ENCODE peak calls at places on chromosomes 4 and X, in eight cellular contexts. One of them, this sample, is unnamed.
A peak's percentile ranks its signal among the peaks of the same experiment; 100 is the strongest.

GRCh38 chrX:97389761-97390192 is 506.1 kb downstream of the RPA4 start:
- DNase-seq in CD8-positive, alpha-beta T cell: no peak
- DNase-seq in lower lobe of right lung: no peak
- DNase-seq in upper lobe of left lung: no peak
- DNase-seq in HCT116: peak; percentile 7
- DNase-seq in tibial artery: no peak
- DNase-seq in A673: no peak
- DNase-seq in GM23248: peak; percentile 71
- DNase-seq in this sample: no peak

GRCh38 chr4:177574446-177574845 is 132.2 kb upstream of the AGA start:
- DNase-seq in GM23248: no peak
- DNase-seq in lower lobe of right lung: no peak
- DNase-seq in HCT116: no peak
- DNase-seq in tibial artery: no peak
- DNase-seq in upper lobe of left lung: no peak
- DNase-seq in CD8-positive, alpha-beta T cell: no peak
- DNase-seq in A673: no peak
- DNase-seq in this sample: no peak

GRCh38 chrX:108312938-108313337 is 125.3 kb downstream of the COL4A6 start:
- DNase-seq in upper lobe of left lung: no peak
- DNase-seq in HCT116: peak; percentile 55
- DNase-seq in tibial artery: no peak
- DNase-seq in A673: peak; percentile 14
- DNase-seq in GM23248: peak; percentile 80
- DNase-seq in lower lobe of right lung: peak; percentile 29
- DNase-seq in CD8-positive, alpha-beta T cell: no peak
- DNase-seq in this sample: no peak

GRCh38 chr4:135739354-135739753 is 1537.8 kb upstream of the PABPC4L start:
- DNase-seq in A673: no peak
- DNase-seq in HCT116: no peak
- DNase-seq in lower lobe of right lung: no peak
- DNase-seq in GM23248: no peak
- DNase-seq in CD8-positive, alpha-beta T cell: no peak
- DNase-seq in upper lobe of left lung: no peak
- DNase-seq in tibial artery: no peak
- DNase-seq in this sample: no peak

GRCh38 chrX:43703211-43703791 is 47.2 kb downstream of the MAOA start:
- DNase-seq in A673: peak; percentile 21
- DNase-seq in HCT116: no peak
- DNase-seq in tibial artery: no peak
- DNase-seq in CD8-positive, alpha-beta T cell: no peak
- DNase-seq in upper lobe of left lung: no peak
- DNase-seq in lower lobe of right lung: no peak
- DNase-seq in GM23248: peak; percentile 27
- DNase-seq in this sample: no peak

GRCh38 chr4:147407261-147408045 is 73.4 kb upstream of the EDNRA start:
- DNase-seq in GM23248: no peak
- DNase-seq in HCT116: peak; percentile 16
- DNase-seq in CD8-positive, alpha-beta T cell: no peak
- DNase-seq in A673: no peak
- DNase-seq in lower lobe of right lung: no peak
- DNase-seq in tibial artery: no peak
- DNase-seq in upper lobe of left lung: no peak
- DNase-seq in this sample: peak; percentile 20

GRCh38 chr4:8644966-8645752 is 52.6 kb downstream of the CPZ start:
- DNase-seq in upper lobe of left lung: peak; percentile 62
- DNase-seq in lower lobe of right lung: peak; percentile 37
- DNase-seq in tibial artery: peak; percentile 44
- DNase-seq in A673: no peak
- DNase-seq in CD8-positive, alpha-beta T cell: no peak
- DNase-seq in GM23248: no peak
- DNase-seq in HCT116: no peak
- DNase-seq in this sample: no peak

GRCh38 chrX:16711219-16712115 is 1.0 kb downstream of the CTPS2 start:
- DNase-seq in HCT116: no peak
- DNase-seq in upper lobe of left lung: no peak
- DNase-seq in CD8-positive, alpha-beta T cell: no peak
- DNase-seq in A673: peak; percentile 17
- DNase-seq in tibial artery: no peak
- DNase-seq in lower lobe of right lung: no peak
- DNase-seq in GM23248: peak; percentile 5
- DNase-seq in this sample: no peak

GRCh38 chr4:55837903-55838302 is 15.5 kb upstream of the EXOC1 start:
- DNase-seq in lower lobe of right lung: no peak
- DNase-seq in tibial artery: no peak
- DNase-seq in A673: no peak
- DNase-seq in CD8-positive, alpha-beta T cell: no peak
- DNase-seq in GM23248: no peak
- DNase-seq in upper lobe of left lung: no peak
- DNase-seq in HCT116: no peak
- DNase-seq in this sample: no peak

GRCh38 chr4:4714330-4714729 is 145.1 kb upstream of the MSX1 start:
- DNase-seq in GM23248: peak; percentile 70
- DNase-seq in upper lobe of left lung: no peak
- DNase-seq in lower lobe of right lung: no peak
- DNase-seq in HCT116: no peak
- DNase-seq in CD8-positive, alpha-beta T cell: no peak
- DNase-seq in A673: no peak
- DNase-seq in tibial artery: no peak
- DNase-seq in this sample: no peak

GRCh38 chrX:78838709-78839108 is 91.2 kb downstream of the LPAR4 start:
- DNase-seq in A673: no peak
- DNase-seq in upper lobe of left lung: no peak
- DNase-seq in CD8-positive, alpha-beta T cell: no peak
- DNase-seq in tibial artery: no peak
- DNase-seq in GM23248: no peak
- DNase-seq in HCT116: no peak
- DNase-seq in lower lobe of right lung: no peak
- DNase-seq in this sample: no peak

GRCh38 chr4:13349096-13349495 is 135.0 kb downstream of the RAB28 start:
- DNase-seq in HCT116: no peak
- DNase-seq in A673: no peak
- DNase-seq in lower lobe of right lung: no peak
- DNase-seq in tibial artery: no peak
- DNase-seq in upper lobe of left lung: no peak
- DNase-seq in GM23248: peak; percentile 56
- DNase-seq in CD8-positive, alpha-beta T cell: no peak
- DNase-seq in this sample: no peak

GRCh38 chr4:184476660-184477059 is 2.3 kb upstream of the IRF2 start:
- DNase-seq in lower lobe of right lung: no peak
- DNase-seq in GM23248: no peak
- DNase-seq in A673: no peak
- DNase-seq in CD8-positive, alpha-beta T cell: no peak
- DNase-seq in HCT116: no peak
- DNase-seq in upper lobe of left lung: no peak
- DNase-seq in tibial artery: no peak
- DNase-seq in this sample: no peak

GRCh38 chr4:138967313-138967712 is 48.3 kb upstream of the NOCT start:
- DNase-seq in upper lobe of left lung: no peak
- DNase-seq in tibial artery: no peak
- DNase-seq in lower lobe of right lung: no peak
- DNase-seq in CD8-positive, alpha-beta T cell: no peak
- DNase-seq in A673: no peak
- DNase-seq in GM23248: no peak
- DNase-seq in HCT116: no peak
- DNase-seq in this sample: no peak

GRCh38 chr4:53991821-53992220 is 72.6 kb downstream of the CHIC2 start:
- DNase-seq in tibial artery: no peak
- DNase-seq in GM23248: no peak
- DNase-seq in A673: no peak
- DNase-seq in HCT116: no peak
- DNase-seq in lower lobe of right lung: no peak
- DNase-seq in CD8-positive, alpha-beta T cell: no peak
- DNase-seq in upper lobe of left lung: no peak
- DNase-seq in this sample: no peak

GRCh38 chr4:167903291-167903721 is 189.0 kb upstream of the ANXA10 start:
- DNase-seq in CD8-positive, alpha-beta T cell: no peak
- DNase-seq in HCT116: no peak
- DNase-seq in A673: no peak
- DNase-seq in lower lobe of right lung: no peak
- DNase-seq in upper lobe of left lung: no peak
- DNase-seq in tibial artery: no peak
- DNase-seq in GM23248: peak; percentile 70
- DNase-seq in this sample: no peak

GRCh38 chr4:10102193-10102980 is 14.2 kb downstream of the WDR1 start:
- DNase-seq in upper lobe of left lung: no peak
- DNase-seq in GM23248: peak; percentile 68
- DNase-seq in A673: no peak
- DNase-seq in HCT116: no peak
- DNase-seq in CD8-positive, alpha-beta T cell: no peak
- DNase-seq in tibial artery: no peak
- DNase-seq in lower lobe of right lung: no peak
- DNase-seq in this sample: no peak

GRCh38 chrX:30713061-30713525 is 59.9 kb downstream of the GK start:
- DNase-seq in HCT116: peak; percentile 21
- DNase-seq in GM23248: peak; percentile 73
- DNase-seq in lower lobe of right lung: peak; percentile 46
- DNase-seq in tibial artery: peak; percentile 59
- DNase-seq in A673: peak; percentile 76
- DNase-seq in upper lobe of left lung: no peak
- DNase-seq in CD8-positive, alpha-beta T cell: no peak
- DNase-seq in this sample: no peak

GRCh38 chrX:85992811-85993229 is 54.5 kb downstream of the CHM start:
- DNase-seq in HCT116: peak; percentile 7
- DNase-seq in upper lobe of left lung: no peak
- DNase-seq in A673: peak; percentile 62
- DNase-seq in GM23248: peak; percentile 59
- DNase-seq in tibial artery: no peak
- DNase-seq in lower lobe of right lung: no peak
- DNase-seq in CD8-positive, alpha-beta T cell: no peak
- DNase-seq in this sample: no peak

DNA sequence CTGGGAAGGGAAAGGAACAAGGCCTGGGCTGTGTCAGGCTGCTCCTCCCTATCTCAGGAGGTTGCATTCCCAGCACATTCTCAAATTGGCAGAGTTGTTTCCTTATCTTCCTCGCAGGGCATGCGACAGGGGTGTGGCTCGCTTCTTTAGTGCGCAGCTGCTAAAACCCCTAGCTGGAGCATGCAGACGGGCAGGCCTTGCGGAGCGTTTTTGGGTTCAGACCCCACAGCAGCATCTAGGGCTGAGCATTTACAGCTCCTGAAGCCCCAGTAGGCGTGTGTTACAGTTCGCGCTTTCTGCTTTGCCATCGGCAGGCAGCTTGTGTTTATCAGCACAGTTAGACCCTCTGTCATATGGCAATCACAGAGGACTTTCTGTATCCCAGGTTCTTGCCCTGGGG is 392.4 kb downstream of the TECRL start:
- DNase-seq in GM23248: no peak
- DNase-seq in CD8-positive, alpha-beta T cell: no peak
- DNase-seq in HCT116: no peak
- DNase-seq in lower lobe of right lung: no peak
- DNase-seq in upper lobe of left lung: no peak
- DNase-seq in tibial artery: no peak
- DNase-seq in A673: no peak
- DNase-seq in this sample: no peak
- H3K9me3 ChIP-seq in GM23248: no peaks in the 10 kb centered on the region
- H3K9me3 ChIP-seq in CD8-positive, alpha-beta T cell: peaks cover 2% of the 10 kb centered on the region
- H3K9me3 ChIP-seq in HCT116: peaks cover 21% of the 10 kb centered on the region
- H3K9me3 ChIP-seq in lower lobe of right lung: peaks cover 4% of the 10 kb centered on the region
- H3K9me3 ChIP-seq in upper lobe of left lung: no peaks in the 10 kb centered on the region
- H3K9me3 ChIP-seq in tibial artery: no peaks in the 10 kb centered on the region
- H3K9me3 ChIP-seq in A673: no peaks in the 10 kb centered on the region
- H3K9me3 ChIP-seq in this sample: no peaks in the 10 kb centered on the region

DNA sequence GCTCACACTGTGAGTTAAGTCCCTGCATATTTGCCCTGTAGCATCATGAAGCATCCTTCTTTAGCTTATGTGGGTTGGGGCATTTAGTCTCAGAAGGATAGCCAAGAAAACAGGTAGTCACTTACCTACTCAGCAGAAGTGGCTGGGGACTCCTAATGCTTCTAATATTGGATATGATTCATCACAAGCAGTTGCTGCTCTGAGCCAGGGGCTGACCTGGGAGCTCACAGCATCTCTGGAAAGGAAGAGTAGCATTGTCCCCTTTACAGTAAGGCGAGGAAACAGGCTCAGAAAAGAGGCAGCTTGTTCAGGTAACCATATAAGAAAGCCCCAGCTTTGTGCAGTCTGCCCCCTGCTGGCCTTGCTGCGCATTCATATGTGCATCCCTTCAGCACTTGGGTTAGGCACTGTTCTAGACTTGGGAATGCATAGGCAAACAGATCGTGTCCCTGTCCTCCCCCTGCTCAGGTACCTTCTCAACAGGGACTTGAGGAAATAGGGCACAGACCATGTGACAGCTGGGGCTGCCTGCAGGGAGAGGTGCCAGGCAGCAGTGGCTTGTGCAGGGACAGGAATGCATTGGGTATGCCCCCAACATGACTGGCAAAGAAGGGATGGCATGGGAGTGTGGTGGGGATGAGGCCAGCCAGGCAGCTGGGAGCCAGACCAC is 35.7 kb upstream of the TBC1D14 start:
- DNase-seq in upper lobe of left lung: no peak
- DNase-seq in A673: peak; percentile 67
- DNase-seq in HCT116: peak; percentile 51
- DNase-seq in GM23248: peak; percentile 72
- DNase-seq in tibial artery: peak; percentile 80
- DNase-seq in CD8-positive, alpha-beta T cell: peak; percentile 70
- DNase-seq in lower lobe of right lung: peak; percentile 82
- DNase-seq in this sample: no peak
- H3K36me3 ChIP-seq in upper lobe of left lung: peaks cover 36% of the 10 kb centered on the region
- H3K36me3 ChIP-seq in A673: peaks cover 69% of the 10 kb centered on the region
- H3K36me3 ChIP-seq in HCT116: peaks cover 15% of the 10 kb centered on the region
- H3K36me3 ChIP-seq in GM23248: peaks cover 13% of the 10 kb centered on the region
- H3K36me3 ChIP-seq in tibial artery: peaks cover 67% of the 10 kb centered on the region
- H3K36me3 ChIP-seq in CD8-positive, alpha-beta T cell: peaks cover 22% of the 10 kb centered on the region
- H3K36me3 ChIP-seq in lower lobe of right lung: peaks cover 70% of the 10 kb centered on the region
- H3K36me3 ChIP-seq in this sample: peaks cover 6% of the 10 kb centered on the region

DNA sequence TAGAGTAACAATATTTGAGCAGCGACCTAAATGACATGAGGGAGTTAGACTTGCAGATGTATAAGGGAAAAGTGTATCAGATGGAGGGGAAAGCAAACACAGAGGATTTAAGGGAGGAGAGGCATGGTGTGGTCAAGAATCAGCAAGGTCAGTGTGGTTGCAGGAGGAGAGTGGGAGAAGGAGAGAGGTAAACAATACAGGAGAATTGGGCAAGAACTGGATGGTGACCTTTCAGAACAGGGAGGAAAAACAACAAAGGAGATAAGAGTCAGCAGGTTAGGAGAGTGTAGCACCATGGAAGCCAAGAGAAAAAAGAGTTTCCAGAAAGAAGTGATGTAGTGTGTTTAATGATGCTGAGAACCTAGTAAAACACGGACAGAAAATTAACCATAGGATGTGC is 178.5 kb downstream of the PAPSS1 start:
- DNase-seq in lower lobe of right lung: no peak
- DNase-seq in upper lobe of left lung: no peak
- DNase-seq in tibial artery: no peak
- DNase-seq in A673: no peak
- DNase-seq in GM23248: no peak
- DNase-seq in HCT116: no peak
- DNase-seq in CD8-positive, alpha-beta T cell: no peak
- DNase-seq in this sample: no peak
- H3K27ac ChIP-seq in lower lobe of right lung: no peak overlapping the region
- H3K27ac ChIP-seq in upper lobe of left lung: no peak overlapping the region
- H3K27ac ChIP-seq in tibial artery: no peak overlapping the region
- H3K27ac ChIP-seq in A673: no peak overlapping the region
- H3K27ac ChIP-seq in GM23248: no peak overlapping the region
- H3K27ac ChIP-seq in HCT116: no peak overlapping the region
- H3K27ac ChIP-seq in CD8-positive, alpha-beta T cell: no peak overlapping the region
- H3K27ac ChIP-seq in this sample: no peak overlapping the region

DNA sequence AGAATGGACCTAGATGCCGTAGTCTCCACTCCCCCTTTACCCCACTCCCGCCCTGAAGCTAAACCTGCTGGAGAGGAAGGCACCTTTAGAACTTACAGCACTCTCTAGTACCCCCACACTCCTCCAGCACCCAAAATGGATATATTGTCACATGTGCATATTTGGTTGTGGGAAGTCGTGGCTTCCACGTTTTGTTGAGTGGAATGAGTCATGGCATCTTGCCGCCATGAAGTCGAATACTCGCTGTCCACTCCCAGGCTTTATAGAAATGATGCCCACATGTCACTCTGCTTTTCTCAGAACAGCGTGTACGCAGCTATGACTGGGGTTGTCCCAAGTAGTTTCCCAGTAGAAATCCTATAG is 545 bp downstream of the ABCE1 start:
- DNase-seq in upper lobe of left lung: no peak
- DNase-seq in CD8-positive, alpha-beta T cell: peak; percentile 8
- DNase-seq in lower lobe of right lung: no peak
- DNase-seq in A673: peak; percentile 43
- DNase-seq in HCT116: peak; percentile 23
- DNase-seq in GM23248: peak; percentile 86
- DNase-seq in tibial artery: no peak
- DNase-seq in this sample: no peak
- H3K9me3 ChIP-seq in upper lobe of left lung: no peaks in the 10 kb centered on the region
- H3K9me3 ChIP-seq in CD8-positive, alpha-beta T cell: peaks cover 3% of the 10 kb centered on the region
- H3K9me3 ChIP-seq in lower lobe of right lung: no peaks in the 10 kb centered on the region
- H3K9me3 ChIP-seq in A673: peaks cover 2% of the 10 kb centered on the region
- H3K9me3 ChIP-seq in HCT116: no peaks in the 10 kb centered on the region
- H3K9me3 ChIP-seq in GM23248: no peaks in the 10 kb centered on the region
- H3K9me3 ChIP-seq in tibial artery: no peaks in the 10 kb centered on the region
- H3K9me3 ChIP-seq in this sample: no peaks in the 10 kb centered on the region